ENCODE peak calls at places on chromosome 21, in nine cellular contexts. V is adrenal gland; U is body of pancreas; K is CD8-positive, alpha-beta T cell; T is H9; B is osteoblast; X is upper lobe of right lung; L is tibial nerve; I is H1. S is an unnamed sample.

GRCh38 chr21:33975548-33976081 is 60.0 kb upstream of the ATP5PO start:
- DNase-seq in V (no peak), U (no peak), K (no peak), T (no peak), B (peak; percentile 80), X (no peak), L (no peak), I (peak; percentile 39), S (peak; percentile 19)

GRCh38 chr21:15841856-15842564 is 112.2 kb downstream of the USP25 start:
- DNase-seq in V (no peak), U (no peak), K (no peak), T (no peak), B (no peak), X (no peak), L (no peak), I (no peak), S (no peak)

GRCh38 chr21:25885405-25885804 is 150.6 kb downstream of the GABPA start:
- DNase-seq in V (no peak), U (no peak), K (no peak), T (no peak), B (no peak), X (no peak), L (no peak), I (no peak), S (no peak)

GRCh38 chr21:14120091-14120734 is 90.5 kb downstream of the LIPI start:
- DNase-seq in V (no peak), U (peak; percentile 24), K (no peak), T (peak; percentile 59), B (no peak), X (no peak), L (peak; percentile 13), I (peak; percentile 84), S (no peak)

GRCh38 chr21:42614391-42614790 is 39.0 kb upstream of the PDE9A start:
- DNase-seq in V (no peak), U (no peak), K (no peak), T (no peak), B (no peak), X (peak; percentile 38), L (no peak), I (no peak), S (peak; percentile 30)

GRCh38 chr21:37060296-37060695 is 12.6 kb downstream of the PIGP start:
- DNase-seq in V (peak; percentile 58), U (peak; percentile 41), K (no peak), T (peak; percentile 76), B (peak; percentile 95), X (peak; percentile 41), L (peak; percentile 57), I (no peak), S (no peak)

GRCh38 chr21:43932005-43932404 is 67.0 kb downstream of the AGPAT3 start:
- DNase-seq in V (no peak), U (no peak), K (no peak), T (no peak), B (no peak), X (no peak), L (no peak), I (no peak), S (no peak)

GRCh38 chr21:34360488-34361241 is 3.1 kb upstream of the KCNE2 start:
- DNase-seq in V (peak; percentile 7), U (peak; percentile 5), K (no peak), T (no peak), B (no peak), X (no peak), L (no peak), I (peak; percentile 24), S (no peak)

GRCh38 chr21:44722701-44723100 is 11.3 kb upstream of the TSPEAR start:
- DNase-seq in V (no peak), U (no peak), K (no peak), T (peak; percentile 30), B (no peak), X (no peak), L (no peak), I (peak; percentile 42), S (no peak)

GRCh38 chr21:16070207-16070651 is 340.4 kb downstream of the USP25 start:
- DNase-seq in V (no peak), U (no peak), K (no peak), T (no peak), B (peak; percentile 61), X (no peak), L (no peak), I (no peak), S (no peak)

GRCh38 chr21:37452222-37452621 is 85.6 kb downstream of the DYRK1A start:
- DNase-seq in V (no peak), U (no peak), K (no peak), T (no peak), B (peak; percentile 70), X (no peak), L (no peak), I (no peak), S (no peak)

GRCh38 chr21:32702702-32703101 is 25.1 kb downstream of the SYNJ1 start:
- DNase-seq in V (no peak), U (no peak), K (no peak), T (no peak), B (no peak), X (no peak), L (no peak), I (no peak), S (no peak)

GRCh38 chr21:41881051-41881450 is 1.9 kb upstream of the PRDM15 start:
- DNase-seq in V (no peak), U (no peak), K (no peak), T (no peak), B (no peak), X (no peak), L (no peak), I (no peak), S (no peak)

GRCh38 chr21:29477941-29478340 is 179.2 kb downstream of the BACH1 start:
- DNase-seq in V (no peak), U (no peak), K (no peak), T (no peak), B (no peak), X (no peak), L (no peak), I (no peak), S (no peak)

GRCh38 chr21:42535602-42536171 is 22.0 kb downstream of the SLC37A1 start:
- DNase-seq in V (no peak), U (no peak), K (no peak), T (no peak), B (no peak), X (peak; percentile 60), L (no peak), I (no peak), S (no peak)

GRCh38 chr21:44919111-44919912 is 1.4 kb downstream of the ITGB2 start:
- DNase-seq in V (no peak), U (no peak), K (no peak), T (no peak), B (no peak), X (peak; percentile 86), L (no peak), I (no peak), S (no peak)

DNA sequence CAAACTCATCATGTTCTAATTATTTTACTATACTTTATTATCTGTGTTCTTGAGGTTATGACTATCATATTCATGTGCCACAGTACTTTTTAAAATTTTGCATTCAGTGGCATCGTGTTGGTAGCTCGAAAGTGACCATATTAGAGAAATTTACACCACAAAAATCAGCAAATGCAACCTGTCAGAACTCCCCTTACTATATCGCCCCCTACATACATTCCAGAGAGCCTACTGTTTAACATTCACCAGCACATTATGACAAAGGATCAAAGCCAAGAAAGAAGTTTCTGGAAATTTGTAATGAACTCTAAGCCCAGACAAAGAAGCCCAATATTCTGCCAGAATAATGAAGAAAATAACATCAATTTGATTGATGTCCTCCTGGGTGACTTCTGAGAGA is 909.3 kb downstream of the LTN1 start:
- DNase-seq in V (no peak), U (no peak), K (no peak), T (no peak), B (no peak), X (no peak), L (no peak), I (no peak), S (no peak)
- TF ChIP-seq CTCF in V (no peak), U (no peak), K (no peak), T (peak; percentile 46), B (no peak), X (no peak), L (no peak), I (no peak), S (no peak)

GRCh38 chr21:35390013-35390776 is 341.1 kb upstream of the RUNX1 start:
- DNase-seq in V (no peak), U (peak; percentile 62), K (no peak), T (no peak), B (peak; percentile 45), X (no peak), L (no peak), I (no peak), S (no peak)
- H3K27ac ChIP-seq in V (no peak overlapping the region), U (no peak overlapping the region), K (no peak overlapping the region), T (no peak overlapping the region), B (no peak overlapping the region), X (no peak overlapping the region), L (no peak overlapping the region), I (no peak overlapping the region), S (no peak overlapping the region)

GRCh38 chr21:31557421-31557955 is 102.0 kb upstream of the SOD1 start:
- DNase-seq in V (peak; percentile 14), U (no peak), K (no peak), T (peak; percentile 68), B (peak; percentile 58), X (peak; percentile 47), L (no peak), I (peak; percentile 69), S (no peak)

GRCh38 chr21:31554511-31555022 is 104.9 kb upstream of the SOD1 start:
- DNase-seq in V (no peak), U (no peak), K (no peak), T (peak; percentile 63), B (peak; percentile 87), X (peak; percentile 16), L (no peak), I (no peak), S (peak; percentile 36)

GRCh38 chr21:31553926-31554325 is 105.6 kb upstream of the SOD1 start:
- DNase-seq in V (no peak), U (no peak), K (no peak), T (no peak), B (peak; percentile 55), X (no peak), L (no peak), I (no peak), S (no peak)

GRCh38 chr21:31556662-31557061 is 102.8 kb upstream of the SOD1 start:
- DNase-seq in V (no peak), U (no peak), K (no peak), T (no peak), B (peak; percentile 72), X (no peak), L (no peak), I (no peak), S (no peak)

DNA sequence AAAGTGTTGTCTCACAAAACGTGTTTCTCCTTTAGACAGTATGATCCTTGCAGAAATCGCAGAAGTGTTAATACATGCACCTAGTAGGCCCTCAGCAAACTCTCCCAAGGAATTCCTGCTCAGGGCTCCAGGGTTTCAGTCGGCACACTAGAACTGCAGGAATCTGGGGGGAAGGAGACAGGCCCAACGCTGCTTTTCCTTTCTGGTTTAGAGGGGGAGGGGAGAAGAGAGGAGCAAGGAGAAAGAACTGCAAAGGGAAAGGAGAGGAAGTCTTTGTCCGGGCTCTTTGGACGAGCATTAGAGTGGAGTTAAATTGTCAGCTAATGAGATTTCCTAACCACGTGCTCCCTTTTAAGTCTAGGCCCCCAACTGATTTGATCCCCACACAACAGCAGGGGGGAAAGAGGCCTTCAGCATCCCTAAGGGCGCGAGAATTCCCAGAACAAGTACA is 103.7 kb upstream of the SOD1 start:
- DNase-seq in V (no peak), U (no peak), K (no peak), T (peak; percentile 63), B (peak; percentile 57), X (peak; percentile 1), L (no peak), I (peak; percentile 54), S (no peak)
- H3K27me3 ChIP-seq in V (peaks cover 35% of the 10 kb centered on the region), U (peaks cover 8% of the 10 kb centered on the region), K (no peaks in the 10 kb centered on the region), T (no peaks in the 10 kb centered on the region), B (peaks cover 48% of the 10 kb centered on the region), X (peaks cover 37% of the 10 kb centered on the region), L (peaks cover 32% of the 10 kb centered on the region), I (peaks cover 15% of the 10 kb centered on the region), S (peaks cover 16% of the 10 kb centered on the region)

GRCh38 chr21:17512245-17513213 is at the start of gene CXADR:
- DNase-seq in V (peak; percentile 83), U (peak; percentile 93), K (peak; percentile 50), T (peak; percentile 93), B (peak; percentile 82), X (peak; percentile 96), L (no peak), I (peak; percentile 94), S (peak; percentile 76)
- TF ChIP-seq CTCF in V (peak; percentile 53), U (peak; percentile 72), K (peak; percentile 47), T (peak; percentile 92), B (no peak), X (peak; percentile 56), L (peak; percentile 34), I (peak; percentile 51), S (peak; percentile 56)